ENCODE peak calls at places on chromosomes 12 and 14, in nine cellular contexts. H, E, I, N, M, Z, P, F and A are unnamed samples.

GRCh38 chr14:52733824-52734223 is 3.9 kb downstream of the STYX start:
- DNase-seq in H (no peak), E (no peak), I (no peak), N (no peak), M (no peak), Z (no peak), P (no peak), F (no peak), A (no peak)

GRCh38 chr14:49774111-49774510 is 6.2 kb downstream of the KLHDC2 start:
- DNase-seq in H (peak; percentile 45), E (no peak), I (no peak), N (no peak), M (no peak), Z (no peak), P (peak; percentile 40), F (no peak), A (no peak)

GRCh38 chr12:22702690-22703089 is 77.7 kb downstream of the ETNK1 start:
- DNase-seq in H (no peak), E (no peak), I (no peak), N (no peak), M (peak; percentile 34), Z (no peak), P (no peak), F (no peak), A (no peak)

GRCh38 chr14:94180655-94181271 is 6.6 kb downstream of the PPP4R4 start:
- DNase-seq in H (peak; percentile 51), E (peak; percentile 18), I (no peak), N (no peak), M (peak; percentile 52), Z (no peak), P (peak; percentile 42), F (peak; percentile 33), A (no peak)

GRCh38 chr14:99248761-99249171 is 23.2 kb downstream of the BCL11B start:
- DNase-seq in H (no peak), E (no peak), I (no peak), N (no peak), M (no peak), Z (no peak), P (no peak), F (no peak), A (no peak)

GRCh38 chr12:121499929-121500793 is 80.7 kb downstream of the KDM2B start:
- DNase-seq in H (peak; percentile 71), E (peak; percentile 92), I (peak; percentile 80), N (peak; percentile 60), M (peak; percentile 49), Z (no peak), P (peak; percentile 59), F (no peak), A (peak; percentile 69)

GRCh38 chr14:49895480-49895879 is 2.6 kb downstream of the ARF6 start:
- DNase-seq in H (no peak), E (no peak), I (no peak), N (no peak), M (peak; percentile 43), Z (no peak), P (no peak), F (no peak), A (no peak)

GRCh38 chr14:35078082-35078481 is 32.0 kb downstream of the FAM177A1 start:
- DNase-seq in H (no peak), E (no peak), I (no peak), N (no peak), M (no peak), Z (no peak), P (no peak), F (no peak), A (no peak)

GRCh38 chr12:91094957-91095356 is 16.3 kb downstream of the LUM start:
- DNase-seq in H (no peak), E (no peak), I (no peak), N (no peak), M (no peak), Z (no peak), P (no peak), F (no peak), A (no peak)

GRCh38 chr12:12770262-12770661 is 15.2 kb upstream of the APOLD1 start:
- DNase-seq in H (no peak), E (no peak), I (no peak), N (no peak), M (no peak), Z (no peak), P (no peak), F (no peak), A (no peak)

GRCh38 chr12:46478123-46478522 is 105.5 kb upstream of the SLC38A2 start:
- DNase-seq in H (no peak), E (no peak), I (no peak), N (no peak), M (no peak), Z (no peak), P (no peak), F (no peak), A (no peak)

DNA sequence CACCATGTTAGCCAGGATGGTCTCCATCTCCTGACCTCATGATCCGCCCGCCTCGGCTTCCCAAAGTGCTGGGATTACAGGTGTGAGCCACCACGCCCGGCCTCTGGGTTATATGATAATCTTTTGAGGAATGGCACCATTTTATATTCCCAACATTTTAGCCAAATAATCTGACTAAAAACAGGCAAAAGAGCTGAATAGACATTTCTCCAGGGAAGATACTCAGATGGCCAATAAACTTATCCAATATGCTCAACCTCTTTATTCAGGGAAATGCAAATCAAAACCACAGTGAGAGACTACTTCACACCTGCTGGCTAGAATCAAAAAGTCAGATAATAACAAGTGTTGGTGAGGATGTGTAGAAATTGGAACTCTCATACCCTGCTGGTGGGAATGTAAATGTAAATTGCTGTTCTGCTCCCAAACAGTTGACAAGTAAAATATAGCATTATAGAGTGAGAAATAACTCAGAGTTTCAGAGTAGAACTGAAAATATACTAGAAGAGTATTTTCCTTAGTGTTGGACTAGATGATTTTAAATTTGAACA is 80.0 kb downstream of the RCOR1 start:
- DNase-seq in H (no peak), E (no peak), I (no peak), N (no peak), M (no peak), Z (no peak), P (no peak), F (no peak), A (no peak)
- TF ChIP-seq CTCF in H (peak; percentile 2), E (no peak), I (no peak), N (no peak), M (no peak), Z (no peak), P (peak; percentile 6), F (no peak), A (no peak)

GRCh38 chr12:62827855-62828254 is 107.1 kb downstream of the PPM1H start:
- DNase-seq in H (no peak), E (no peak), I (no peak), N (no peak), M (no peak), Z (no peak), P (no peak), F (no peak), A (no peak)

GRCh38 chr12:62832528-62832927 is 102.4 kb downstream of the PPM1H start:
- DNase-seq in H (no peak), E (no peak), I (no peak), N (no peak), M (no peak), Z (no peak), P (no peak), F (no peak), A (no peak)

GRCh38 chr12:62832027-62832426 is 102.9 kb downstream of the PPM1H start:
- DNase-seq in H (no peak), E (no peak), I (no peak), N (no peak), M (no peak), Z (no peak), P (no peak), F (no peak), A (no peak)

GRCh38 chr12:62827042-62827441 is 107.9 kb downstream of the PPM1H start:
- DNase-seq in H (no peak), E (no peak), I (no peak), N (no peak), M (no peak), Z (no peak), P (no peak), F (no peak), A (no peak)
- TF ChIP-seq CTCF in H (peak; percentile 12), E (no peak), I (no peak), N (no peak), M (peak; percentile 27), Z (no peak), P (no peak), F (peak; percentile 31), A (no peak)

DNA sequence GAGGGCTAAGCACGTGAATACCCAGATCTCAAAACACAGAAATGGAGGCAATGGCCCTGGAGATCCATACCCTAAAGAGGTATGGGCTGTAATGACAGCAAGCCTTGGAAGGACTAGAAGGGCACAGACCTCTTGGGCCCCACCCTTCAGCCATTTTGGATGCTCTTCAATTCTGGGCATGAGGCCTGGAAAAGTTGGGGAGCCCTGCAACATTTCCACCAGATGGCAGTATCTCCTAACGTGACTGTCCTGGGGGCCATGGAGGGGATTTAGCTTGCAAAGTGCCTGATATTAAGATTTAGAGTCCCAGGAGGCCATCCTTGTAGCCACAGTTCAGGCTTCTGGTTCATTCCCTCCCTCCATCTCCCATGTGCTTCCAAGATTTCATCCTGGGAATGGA is 30.2 kb downstream of the KCNA5 start:
- DNase-seq in H (peak; percentile 8), E (no peak), I (no peak), N (peak; percentile 3), M (peak; percentile 4), Z (no peak), P (peak; percentile 44), F (no peak), A (no peak)
- TF ChIP-seq CTCF in H (peak; percentile 36), E (no peak), I (no peak), N (peak; percentile 43), M (peak; percentile 24), Z (peak; percentile 50), P (peak; percentile 58), F (peak; percentile 28), A (no peak)

GRCh38 chr14:73728106-73729014 is 14.2 kb upstream of the PNMA1 start:
- DNase-seq in H (peak; percentile 84), E (peak; percentile 87), I (peak; percentile 85), N (peak; percentile 64), M (peak; percentile 84), Z (no peak), P (peak; percentile 63), F (no peak), A (peak; percentile 77)

GRCh38 chr14:73729556-73730265 is 15.5 kb upstream of the PNMA1 start:
- DNase-seq in H (no peak), E (no peak), I (no peak), N (no peak), M (no peak), Z (no peak), P (no peak), F (no peak), A (no peak)

GRCh38 chr14:73731111-73731510 is 16.9 kb upstream of the PNMA1 start:
- DNase-seq in H (no peak), E (no peak), I (no peak), N (no peak), M (no peak), Z (no peak), P (no peak), F (no peak), A (no peak)

GRCh38 chr14:73727181-73727580 is 13.0 kb upstream of the PNMA1 start:
- DNase-seq in H (no peak), E (no peak), I (no peak), N (no peak), M (no peak), Z (no peak), P (no peak), F (no peak), A (no peak)

DNA sequence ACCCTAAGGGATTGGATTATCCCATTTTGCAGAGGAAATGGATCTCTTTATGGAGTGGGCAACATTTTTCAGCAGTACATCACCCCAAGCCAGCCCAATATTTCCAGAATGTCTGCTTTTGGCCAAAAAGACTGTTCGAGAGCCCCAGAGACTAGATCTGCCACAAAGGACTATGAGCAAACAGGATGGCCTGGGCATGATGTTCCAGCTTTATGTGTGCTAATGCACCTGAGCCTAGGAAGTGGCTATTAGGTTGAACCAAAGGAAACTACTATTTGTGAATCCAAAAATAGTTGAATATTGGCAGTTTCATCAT is 14.8 kb upstream of the PNMA1 start:
- DNase-seq in H (no peak), E (no peak), I (no peak), N (no peak), M (no peak), Z (no peak), P (no peak), F (no peak), A (no peak)
- TF ChIP-seq CTCF in H (no peak), E (no peak), I (no peak), N (no peak), M (no peak), Z (no peak), P (no peak), F (no peak), A (no peak)